ENCODE peak calls at places on chromosomes 13 and 19, in four cellular contexts. F is CD4-positive, alpha-beta memory T cell; Y is colonic mucosa; H is MM.1S. Z is an unnamed sample.

GRCh38 chr19:33248553-33248953 is 22.9 kb upstream of the SLC7A10 start:
- DNase-seq in F (no peak), H (no peak), Y (no peak), Z (no peak)

GRCh38 chr19:7904074-7905020 is 670 bp downstream of the MAP2K7 start:
- DNase-seq in H (peak), Y (peak), F (peak), Z (peak)

GRCh38 chr19:5695649-5696195 is 5.6 kb downstream of the RPL36 start:
- DNase-seq in H (peak), F (no peak), Y (no peak), Z (no peak)

GRCh38 chr19:54106716-54107115 is 4.1 kb downstream of the NDUFA3 start:
- DNase-seq in F (no peak), Y (no peak), H (no peak), Z (no peak)

GRCh38 chr19:10516671-10517286 is 468 bp downstream of the S1PR5 start:
- DNase-seq in F (no peak), Y (no peak), H (no peak), Z (no peak)

GRCh38 chr19:13623686-13624405 is 117.6 kb upstream of the CACNA1A start:
- DNase-seq in H (no peak), F (no peak), Y (no peak), Z (no peak)

GRCh38 chr13:45943965-45944364 is 92.4 kb upstream of the SIAH3 start:
- DNase-seq in Y (no peak), F (no peak), H (no peak), Z (no peak)

GRCh38 chr13:97130201-97130600 is 91.9 kb upstream of the MBNL2 start:
- DNase-seq in Y (no peak), H (no peak), F (no peak), Z (no peak)

GRCh38 chr13:60572003-60572792 is 175.2 kb downstream of the TDRD3 start:
- DNase-seq in Y (no peak), F (no peak), H (no peak), Z (no peak)

GRCh38 chr19:8028951-8029491 is 23.5 kb upstream of the CCL25 start:
- DNase-seq in H (no peak), Y (no peak), F (no peak), Z (no peak)

GRCh38 chr13:99389520-99390304 is 82.5 kb upstream of the GPR183 start:
- DNase-seq in F (no peak), H (no peak), Y (no peak), Z (no peak)

GRCh38 chr13:103931396-103931795 is 865.2 kb upstream of the SLC10A2 start:
- DNase-seq in Y (no peak), H (no peak), F (no peak), Z (no peak)

GRCh38 chr19:47479701-47480503 is 4.1 kb downstream of the KPTN start:
- DNase-seq in H (no peak), Y (peak), F (no peak), Z (no peak)

GRCh38 chr13:73857106-73857505 is 277.1 kb downstream of the KLF12 start:
- DNase-seq in F (no peak), H (no peak), Y (no peak), Z (no peak)

GRCh38 chr19:35316560-35316959 is 12.4 kb upstream of the CD22 start:
- DNase-seq in Y (no peak), H (no peak), F (no peak), Z (no peak)

GRCh38 chr13:53138369-53139036 is 109.9 kb downstream of the OLFM4 start:
- DNase-seq in Y (no peak), F (no peak), H (no peak), Z (no peak)

GRCh38 chr19:35439921-35440320 is 8.1 kb upstream of the FFAR2 start:
- DNase-seq in Y (no peak), F (no peak), H (no peak), Z (no peak)

GRCh38 chr13:44259045-44260042 is 114.3 kb upstream of the SERP2 start:
- DNase-seq in H (no peak), Y (peak), F (peak), Z (no peak)

GRCh38 chr19:48877900-48878218 is 5.6 kb downstream of the PPP1R15A start:
- DNase-seq in F (no peak), H (no peak), Y (no peak), Z (no peak)

GRCh38 chr19:2278504-2279158 is 3.3 kb downstream of the PEAK3 start:
- DNase-seq in Y (peak), H (no peak), F (no peak), Z (no peak)

GRCh38 chr19:47657719-47658118 is 48.8 kb downstream of the BICRA start:
- DNase-seq in H (no peak), F (no peak), Y (no peak), Z (no peak)

GRCh38 chr13:45521292-45521691 is 56.6 kb downstream of the COG3 start:
- DNase-seq in Y (no peak), H (no peak), F (no peak), Z (no peak)

DNA sequence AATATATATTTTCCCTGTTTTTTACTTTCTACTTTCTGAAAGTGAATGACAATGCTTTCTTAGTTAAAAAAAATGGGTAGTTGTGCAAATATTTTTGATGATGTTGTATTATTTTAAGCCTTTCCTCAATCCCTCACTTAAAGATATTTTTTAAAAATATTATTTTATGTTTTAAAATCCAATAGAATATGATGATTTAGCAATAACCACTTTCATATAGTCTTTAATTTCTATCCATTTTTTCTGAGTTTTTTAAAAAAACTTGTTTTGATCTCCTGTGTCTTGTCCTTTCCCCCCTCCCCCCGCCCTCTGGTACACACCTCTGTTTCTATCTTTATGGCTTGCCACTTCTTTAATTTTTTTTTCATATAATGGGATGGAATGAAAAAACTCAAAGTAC is 362.0 kb upstream of the SLITRK6 start:
- DNase-seq in Y (no peak), H (no peak), F (no peak), Z (no peak)
- H3K27ac ChIP-seq in Y (no peak), H (no peak), F (no peak), Z (no peak)

GRCh38 chr19:18768997-18769891 is 21.9 kb downstream of the COMP start:
- DNase-seq in H (no peak), Y (no peak), F (no peak), Z (no peak)
- H3K27ac ChIP-seq in H (no peak), Y (no peak), F (no peak), Z (no peak)

GRCh38 chr13:113486698-113487097 is 3.8 kb downstream of the DCUN1D2 start:
- DNase-seq in H (no peak), F (no peak), Y (no peak), Z (no peak)
- H3K27ac ChIP-seq in H (no peak), F (no peak), Y (no peak), Z (no peak)

GRCh38 chr13:36882829-36883390 is 37.1 kb downstream of the SMAD9 start:
- DNase-seq in F (no peak), Y (no peak), H (no peak), Z (no peak)
- H3K27ac ChIP-seq in F (no peak), Y (no peak), H (no peak), Z (no peak)

DNA sequence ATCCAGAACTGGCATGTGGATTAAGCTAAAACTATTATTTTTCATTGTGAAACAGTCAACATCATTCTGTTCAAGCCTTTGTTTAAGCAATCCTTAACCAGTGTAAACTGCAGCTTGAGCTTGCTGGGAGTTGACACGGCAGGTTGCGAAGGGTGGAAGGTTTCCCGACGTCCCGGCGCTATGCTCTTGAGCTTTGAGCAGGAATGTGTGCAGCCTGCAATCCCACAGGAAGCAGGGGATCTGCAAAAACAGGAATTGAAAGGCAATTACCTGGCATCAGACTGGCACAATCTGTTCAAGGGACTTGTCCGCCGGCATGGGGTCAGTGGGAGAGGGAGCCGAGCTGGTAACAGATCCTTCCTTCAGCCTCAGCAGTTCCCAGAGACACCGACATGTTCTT is 586.7 kb upstream of the SGCG start:
- DNase-seq in F (no peak), Y (no peak), H (no peak), Z (no peak)
- H3K27ac ChIP-seq in F (no peak), Y (no peak), H (no peak), Z (no peak)

GRCh38 chr13:27634791-27635190 is 13.1 kb downstream of the POLR1D start:
- DNase-seq in H (no peak), Y (no peak), F (no peak), Z (no peak)
- H3K27ac ChIP-seq in H (no peak), Y (no peak), F (no peak), Z (no peak)

GRCh38 chr13:84542348-84542747 is 660.1 kb upstream of the SLITRK1 start:
- DNase-seq in H (no peak), F (no peak), Y (no peak), Z (no peak)
- H3K27ac ChIP-seq in H (no peak), F (no peak), Y (no peak), Z (no peak)

DNA sequence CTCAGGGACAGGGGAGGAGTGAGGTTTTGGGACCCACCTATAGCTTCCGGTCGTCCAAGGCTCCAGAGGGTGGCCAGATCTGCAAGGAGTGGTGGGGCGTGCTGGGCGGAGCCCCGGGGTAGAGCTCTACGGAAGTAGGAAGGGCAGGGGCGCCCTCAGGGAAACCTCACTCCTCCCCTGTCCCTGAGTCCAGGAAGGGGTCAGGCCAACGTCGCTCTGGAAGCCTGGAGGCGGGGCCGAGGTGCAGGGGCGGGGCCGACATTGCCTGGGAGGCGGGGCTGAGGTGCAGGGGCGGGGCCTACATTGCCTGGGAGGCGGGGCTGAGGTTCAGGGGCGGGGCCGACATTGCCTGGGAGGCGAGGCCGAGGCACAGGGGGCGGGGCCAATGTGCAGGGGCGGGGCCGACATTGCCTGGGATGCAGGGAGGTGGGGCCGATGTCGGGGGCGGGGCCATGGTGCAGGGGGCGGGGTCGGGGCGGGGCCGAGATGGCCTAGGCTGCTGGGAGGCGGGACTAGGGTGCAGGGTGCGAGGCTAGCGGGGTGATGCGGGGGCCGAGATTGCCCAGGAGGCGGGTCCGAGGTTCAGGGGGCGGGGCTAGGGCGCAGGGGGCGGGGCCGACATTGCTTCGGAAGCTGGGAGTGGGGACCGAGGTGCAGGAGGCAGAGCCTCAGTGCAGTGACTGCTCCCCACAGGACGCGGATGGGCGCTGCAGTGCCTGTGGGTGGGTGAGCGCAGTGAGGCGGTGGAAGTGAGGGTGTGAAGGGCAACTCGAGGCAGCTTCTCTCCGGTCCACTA is 4.9 kb upstream of the PALM start:
- DNase-seq in Y (peak), F (peak), H (peak), Z (no peak)
- H3K27ac ChIP-seq in Y (no peak), F (no peak), H (no peak), Z (no peak)

DNA sequence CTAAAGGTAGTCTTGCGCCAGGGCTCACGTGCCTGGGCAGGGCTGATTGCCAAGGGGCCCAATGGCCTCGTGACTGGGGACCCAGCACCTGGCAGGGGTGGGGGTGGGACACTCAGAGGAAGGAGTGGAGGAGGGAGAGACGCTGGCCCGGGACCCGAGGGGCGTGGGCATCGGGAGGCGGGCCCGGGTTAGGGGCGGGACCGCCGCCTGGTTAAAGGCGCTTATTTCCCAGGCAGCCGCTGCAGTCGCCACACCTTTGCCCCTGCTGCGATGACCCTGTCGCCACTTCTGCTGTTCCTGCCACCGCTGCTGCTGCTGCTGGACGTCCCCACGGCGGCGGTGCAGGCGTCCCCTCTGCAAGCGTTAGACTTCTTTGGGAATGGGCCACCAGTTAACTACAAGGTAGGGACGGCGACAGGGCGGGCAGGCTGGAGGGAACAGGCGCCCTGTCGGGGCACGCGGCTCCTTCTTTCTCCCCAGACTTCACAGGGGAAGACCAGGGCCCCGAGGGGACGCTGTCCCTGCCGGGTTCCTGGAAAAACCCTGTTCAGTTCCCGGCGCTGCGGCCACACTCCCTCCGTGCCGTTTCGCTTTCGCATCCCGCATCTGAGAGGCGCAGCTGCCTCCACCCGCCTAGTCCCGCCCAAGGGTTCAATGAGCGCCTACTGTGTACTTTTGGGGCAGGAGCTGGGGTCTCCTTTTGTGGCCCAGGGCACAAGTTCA is at the start of gene IFI30:
- DNase-seq in F (peak), Y (peak), H (peak), Z (peak)
- H3K27ac ChIP-seq in F (peak), Y (peak), H (peak), Z (peak)

Z was measured in pancreas.